ENCODE peak calls at places on chromosomes 11 and 22, in ten cellular contexts. I, Z, G, J, W, B, E, U, R and N are unnamed samples.

GRCh38 chr11:108616549-108616948 is 23.0 kb upstream of the EXPH5 start:
- DNase-seq in R (no peak), G (no peak), W (no peak), J (no peak), Z (peak), I (no peak), E (peak), U (peak), B (no peak), N (no peak)

GRCh38 chr11:94142308-94143277 is 14.0 kb downstream of the PANX1 start:
- DNase-seq in W (no peak), U (peak), Z (no peak), I (no peak), B (no peak), G (no peak), E (no peak), R (no peak), J (no peak), N (no peak)

GRCh38 chr22:47164514-47165337 is 402.3 kb downstream of the TBC1D22A start:
- DNase-seq in E (no peak), I (peak), U (no peak), B (peak), G (peak), W (no peak), J (no peak), R (peak), Z (no peak), N (no peak)

GRCh38 chr11:340539-341512 is 20.2 kb upstream of the IFITM3 start:
- DNase-seq in R (no peak), Z (no peak), I (no peak), J (no peak), W (no peak), E (no peak), G (no peak), U (no peak), B (no peak), N (no peak)

GRCh38 chr22:43919106-43919965 is 4.3 kb upstream of the PNPLA3 start:
- DNase-seq in Z (peak), I (no peak), U (peak), W (no peak), G (no peak), B (no peak), J (peak), E (peak), R (no peak), N (no peak)

GRCh38 chr11:16933756-16934603 is 80.2 kb downstream of the PLEKHA7 start:
- DNase-seq in I (no peak), Z (peak), R (no peak), E (no peak), J (no peak), B (no peak), U (peak), G (no peak), W (no peak), N (no peak)

GRCh38 chr22:20729194-20729593 is 44.7 kb upstream of the SERPIND1 start:
- DNase-seq in I (peak), W (no peak), E (no peak), U (no peak), G (no peak), Z (no peak), R (no peak), J (no peak), B (no peak), N (no peak)

GRCh38 chr22:25496396-25497064 is 67.9 kb upstream of the GRK3 start:
- DNase-seq in B (no peak), J (no peak), U (no peak), I (no peak), G (no peak), W (no peak), E (peak), Z (no peak), R (no peak), N (no peak)

GRCh38 chr11:36774603-36775002 is 176.6 kb upstream of the RAG2 start:
- DNase-seq in J (no peak), Z (no peak), I (no peak), R (no peak), W (no peak), U (peak), E (peak), G (no peak), B (no peak), N (no peak)

GRCh38 chr11:110097459-110098012 is 4.3 kb downstream of the ZC3H12C start:
- DNase-seq in B (no peak), I (no peak), U (peak), Z (no peak), R (no peak), W (no peak), G (no peak), J (no peak), E (peak), N (no peak)

GRCh38 chr11:110094298-110095073 is 1.3 kb downstream of the ZC3H12C start:
- DNase-seq in W (no peak), U (no peak), Z (no peak), J (no peak), G (no peak), E (no peak), I (no peak), B (no peak), R (no peak), N (no peak)

GRCh38 chr11:110096369-110096976 is 3.3 kb downstream of the ZC3H12C start:
- DNase-seq in G (no peak), I (no peak), W (no peak), R (no peak), J (no peak), E (no peak), B (no peak), Z (no peak), U (no peak), N (no peak)

GRCh38 chr11:110093407-110094297 is 460 bp downstream of the ZC3H12C start:
- DNase-seq in W (no peak), I (peak), J (peak), Z (peak), B (peak), E (peak), G (peak), U (peak), R (peak), N (no peak)

GRCh38 chr11:110095554-110095953 is 2.4 kb downstream of the ZC3H12C start:
- DNase-seq in I (no peak), G (no peak), W (no peak), B (no peak), J (no peak), E (no peak), U (peak), R (no peak), Z (no peak), N (no peak)
- TF ChIP-seq CTCF in I (no peak), G (no peak), W (no peak), B (no peak), J (no peak), E (no peak), U (no peak), R (no peak), Z (no peak), N (no peak)

DNA sequence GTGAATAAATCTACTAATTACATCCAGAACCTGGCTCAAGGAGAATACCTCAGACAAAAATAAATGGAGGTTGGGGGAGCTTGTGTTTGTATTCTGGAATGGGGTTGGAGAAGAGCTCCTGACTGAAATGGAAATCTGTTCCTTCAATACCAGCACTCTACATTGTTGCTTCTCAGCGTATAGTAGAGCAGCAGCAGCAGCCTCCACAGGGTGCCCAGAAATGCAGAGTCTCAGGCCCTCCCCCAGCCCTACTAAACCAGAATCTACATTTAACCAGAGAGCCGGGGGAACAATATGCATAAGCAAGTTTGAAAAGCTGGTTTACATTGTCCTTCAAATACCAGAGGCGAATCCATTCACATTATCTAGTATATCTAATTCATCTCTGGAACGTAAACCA is 474.8 kb downstream of the NTM start:
- DNase-seq in E (no peak), B (no peak), J (no peak), R (no peak), I (no peak), Z (no peak), U (no peak), W (no peak), G (no peak), N (no peak)
- H3K4me3 ChIP-seq in E (no peak), B (no peak), J (no peak), R (no peak), I (no peak), Z (no peak), U (no peak), W (no peak), G (no peak), N (no peak)

DNA sequence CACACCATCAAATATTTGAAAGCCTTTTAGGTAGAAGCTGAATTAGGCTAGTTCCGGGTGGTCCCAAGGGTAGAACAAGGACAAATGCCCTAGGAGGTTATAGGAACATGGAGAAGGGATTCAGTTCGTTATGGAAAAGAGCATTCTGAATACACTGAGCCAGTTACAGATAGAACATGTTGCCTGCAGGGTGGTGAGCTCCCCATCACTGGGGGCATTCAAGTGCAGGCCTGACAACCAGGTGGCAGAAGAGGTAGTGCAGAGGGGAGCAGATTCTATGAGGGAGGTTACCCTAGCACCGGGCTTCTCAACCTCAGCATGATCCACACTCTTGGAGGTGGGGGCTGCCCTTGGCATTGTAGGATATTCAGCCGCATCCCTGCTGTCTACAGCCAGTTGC is 24.2 kb downstream of the LIF start:
- DNase-seq in U (no peak), R (no peak), E (no peak), J (no peak), Z (no peak), B (no peak), G (no peak), I (no peak), W (no peak), N (no peak)
- TF ChIP-seq CTCF in U (no peak), R (no peak), E (no peak), J (no peak), Z (no peak), B (no peak), G (no peak), I (no peak), W (no peak), N (no peak)

DNA sequence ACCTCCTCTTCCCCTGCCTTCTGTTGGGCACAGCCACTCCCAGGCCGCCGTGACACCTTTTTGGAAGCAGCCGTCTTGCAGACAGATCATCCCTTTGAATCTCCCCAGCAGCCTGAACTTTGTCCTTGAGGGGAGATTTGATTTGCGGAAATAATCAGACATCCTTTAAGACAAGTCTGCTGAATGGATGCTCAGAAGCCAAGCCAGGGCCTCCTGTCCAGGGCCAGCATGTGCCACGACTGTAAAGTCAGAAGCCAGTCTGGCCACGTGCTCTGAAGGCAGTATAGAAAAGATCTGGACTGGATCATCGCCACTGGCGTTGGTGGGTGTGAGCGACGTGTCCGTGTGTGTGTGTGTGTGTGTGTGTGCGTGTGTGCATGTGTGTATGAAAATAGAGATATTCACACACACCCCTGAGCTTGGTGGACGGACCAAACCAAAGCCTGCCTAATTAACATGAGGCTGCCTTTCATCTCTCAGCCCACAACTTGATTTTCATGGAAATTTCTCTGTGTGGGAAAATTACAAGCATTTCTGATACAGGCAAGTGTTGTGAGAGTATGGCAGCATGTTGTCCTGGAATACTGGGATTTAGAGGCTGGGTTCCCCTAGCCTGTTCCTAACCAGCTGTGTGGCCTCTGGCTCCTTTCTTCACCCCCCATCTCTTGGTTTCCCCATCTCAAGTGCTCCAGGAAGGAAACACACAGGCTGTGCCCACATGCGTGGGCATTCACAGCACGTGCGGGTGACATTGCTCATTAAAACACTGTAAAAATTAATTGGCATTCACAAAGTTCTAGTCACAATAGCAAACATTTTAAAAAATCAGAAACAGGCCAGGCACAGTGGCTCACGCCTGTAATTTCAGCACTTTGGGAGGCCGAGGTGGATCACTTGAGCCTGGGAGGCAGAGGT is 61.8 kb upstream of the WNT7B start:
- DNase-seq in G (peak), E (no peak), W (no peak), B (peak), U (no peak), R (peak), J (no peak), I (peak), Z (no peak), N (no peak)
- H3K4me3 ChIP-seq in G (no peak), E (no peak), W (no peak), B (no peak), U (no peak), R (no peak), J (no peak), I (no peak), Z (no peak), N (no peak)

GRCh38 chr11:62792193-62792575 is 378 bp upstream of the TMEM223 start:
- DNase-seq in G (no peak), J (no peak), I (peak), W (peak), U (no peak), B (no peak), Z (no peak), R (no peak), E (peak), N (no peak)
- TF ChIP-seq CTCF in G (no peak), J (no peak), I (no peak), W (no peak), U (no peak), B (no peak), Z (no peak), R (no peak), E (no peak), N (no peak)

DNA sequence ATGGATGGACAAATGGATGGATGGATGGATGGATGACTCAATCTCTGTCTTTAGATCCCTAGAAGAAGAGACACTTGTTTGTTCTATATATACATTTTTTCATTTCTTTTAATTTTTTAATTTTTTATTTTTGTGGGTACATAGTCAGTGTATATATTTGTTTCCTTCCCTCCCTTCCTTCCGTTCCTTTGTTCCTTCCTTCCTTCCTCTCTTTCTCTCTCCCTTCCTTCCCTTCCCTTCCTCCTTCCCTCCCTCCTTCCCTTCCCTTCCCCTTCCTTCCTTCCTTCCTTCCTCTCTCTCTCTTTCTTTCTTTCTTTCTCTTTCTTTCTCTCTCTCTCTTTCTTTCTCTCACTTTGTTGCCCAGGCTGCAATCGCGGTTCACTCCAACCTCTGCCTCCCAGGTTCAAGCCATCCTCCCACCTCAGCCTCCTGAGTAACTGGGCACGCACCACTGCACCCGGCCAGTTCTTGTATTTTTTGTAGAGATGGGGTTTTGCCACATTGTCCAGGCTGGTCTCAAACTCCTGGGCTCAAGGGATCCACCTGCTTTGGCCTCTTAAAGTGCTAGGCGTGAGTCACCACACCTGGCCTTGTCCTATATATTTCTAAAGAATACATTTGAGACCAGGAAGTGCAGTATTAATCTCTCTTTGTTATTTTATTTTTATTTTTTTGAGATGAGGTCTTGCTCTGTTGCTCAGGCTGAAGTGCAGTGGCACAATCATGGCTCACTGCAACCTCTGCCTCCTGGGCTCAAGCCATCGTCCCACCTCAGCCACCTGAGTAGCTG is 42.5 kb upstream of the AQP11 start:
- DNase-seq in Z (no peak), B (no peak), G (no peak), W (no peak), R (no peak), E (no peak), U (no peak), J (no peak), I (no peak), N (no peak)
- H3K4me3 ChIP-seq in Z (no peak), B (no peak), G (no peak), W (no peak), R (no peak), E (no peak), U (no peak), J (no peak), I (no peak), N (no peak)

GRCh38 chr11:29842061-29842460 is 174.8 kb downstream of the KCNA4 start:
- DNase-seq in Z (no peak), R (no peak), W (no peak), E (no peak), J (no peak), G (no peak), I (no peak), U (no peak), B (no peak), N (no peak)

GRCh38 chr11:29844701-29845379 is 172.0 kb downstream of the KCNA4 start:
- DNase-seq in G (no peak), Z (no peak), R (no peak), E (no peak), U (no peak), I (no peak), B (no peak), J (no peak), W (no peak), N (no peak)
- TF ChIP-seq CTCF in G (no peak), Z (no peak), R (no peak), E (no peak), U (peak), I (no peak), B (no peak), J (no peak), W (no peak), N (no peak)

GRCh38 chr11:45984192-45984591 is 61.7 kb downstream of the LARGE2 start:
- DNase-seq in J (no peak), Z (no peak), E (no peak), G (no peak), W (no peak), I (no peak), B (no peak), R (no peak), U (no peak), N (no peak)
- H3K4me3 ChIP-seq in J (no peak), Z (no peak), E (no peak), G (no peak), W (no peak), I (no peak), B (no peak), R (no peak), U (no peak), N (no peak)